ENCODE peak calls at places on chromosomes 7 and 10, in eight cellular contexts. C is CD8-positive, alpha-beta T cell; R is esophagus squamous epithelium; A is SK-N-SH; Z is thoracic aorta; P is CD4-positive, alpha-beta memory T cell; G is transverse colon; J is heart right ventricle. N is an unnamed sample.

GRCh38 chr7:158572000-158572828 is 15.4 kb downstream of the PTPRN2 start:
- DNase-seq in C (no peak), R (no peak), A (peak; percentile 84), Z (no peak), P (no peak), G (no peak), J (no peak), N (no peak)

GRCh38 chr10:133167693-133168616 is 7.9 kb downstream of the KNDC1 start:
- DNase-seq in C (no peak), R (no peak), A (no peak), Z (no peak), P (no peak), G (no peak), J (no peak), N (no peak)

GRCh38 chr10:59724098-59724938 is 14.7 kb upstream of the SLC16A9 start:
- DNase-seq in C (no peak), R (no peak), A (no peak), Z (no peak), P (no peak), G (peak; percentile 37), J (no peak), N (peak; percentile 68)

GRCh38 chr7:100836812-100837098 is 9.4 kb upstream of the EPHB4 start:
- DNase-seq in C (no peak), R (no peak), A (no peak), Z (no peak), P (no peak), G (no peak), J (no peak), N (no peak)

GRCh38 chr10:89086801-89087513 is 96.4 kb downstream of the FAS start:
- DNase-seq in C (no peak), R (no peak), A (no peak), Z (no peak), P (no peak), G (peak; percentile 35), J (peak; percentile 70), N (no peak)

GRCh38 chr10:122165492-122165832 is 105.6 kb upstream of the BTBD16 start:
- DNase-seq in C (no peak), R (no peak), A (no peak), Z (no peak), P (no peak), G (no peak), J (no peak), N (no peak)

GRCh38 chr10:76868088-76868949 is 769.3 kb downstream of the KCNMA1 start:
- DNase-seq in C (no peak), R (no peak), A (peak; percentile 24), Z (no peak), P (no peak), G (no peak), J (no peak), N (no peak)

GRCh38 chr10:119207713-119208552 is 562 bp downstream of the GRK5 start:
- DNase-seq in C (peak; percentile 22), R (peak; percentile 9), A (peak; percentile 36), Z (peak; percentile 24), P (peak; percentile 63), G (peak; percentile 28), J (peak; percentile 51), N (peak; percentile 49)

GRCh38 chr7:18570890-18571478 is 75.4 kb downstream of the HDAC9 start:
- DNase-seq in C (no peak), R (no peak), A (peak; percentile 65), Z (no peak), P (no peak), G (no peak), J (no peak), N (no peak)

GRCh38 chr7:81903115-81903514 is 133.3 kb upstream of the HGF start:
- DNase-seq in C (no peak), R (no peak), A (no peak), Z (no peak), P (no peak), G (no peak), J (no peak), N (no peak)

GRCh38 chr10:59626523-59626869 is 83.2 kb downstream of the SLC16A9 start:
- DNase-seq in C (no peak), R (no peak), A (no peak), Z (no peak), P (no peak), G (no peak), J (no peak), N (no peak)

GRCh38 chr7:155806096-155806871 is 6.0 kb downstream of the SHH start:
- DNase-seq in C (no peak), R (no peak), A (peak; percentile 67), Z (no peak), P (peak; percentile 42), G (no peak), J (no peak), N (no peak)

GRCh38 chr7:92904292-92905131 is 68.1 kb upstream of the CDK6 start:
- DNase-seq in C (peak; percentile 64), R (no peak), A (peak; percentile 27), Z (no peak), P (peak; percentile 91), G (no peak), J (no peak), N (no peak)

GRCh38 chr7:122305475-122306319 is 1.1 kb upstream of the FEZF1 start:
- DNase-seq in C (no peak), R (no peak), A (no peak), Z (no peak), P (no peak), G (no peak), J (no peak), N (no peak)

GRCh38 chr10:58888957-58889356 is 287.5 kb upstream of the PHYHIPL start:
- DNase-seq in C (no peak), R (no peak), A (no peak), Z (no peak), P (no peak), G (no peak), J (no peak), N (no peak)

GRCh38 chr7:26216044-26216443 is 14.5 kb downstream of the CBX3 start:
- DNase-seq in C (no peak), R (no peak), A (no peak), Z (no peak), P (no peak), G (no peak), J (no peak), N (no peak)

GRCh38 chr7:80960228-80960627 is 41.4 kb upstream of the SEMA3C start:
- DNase-seq in C (no peak), R (no peak), A (no peak), Z (no peak), P (no peak), G (no peak), J (no peak), N (no peak)

GRCh38 chr7:138324905-138325304 is 135.2 kb upstream of the TRIM24 start:
- DNase-seq in C (no peak), R (no peak), A (no peak), Z (no peak), P (no peak), G (no peak), J (no peak), N (no peak)

GRCh38 chr7:148535227-148535626 is 55.3 kb upstream of the C7orf33 start:
- DNase-seq in C (no peak), R (no peak), A (peak; percentile 55), Z (no peak), P (no peak), G (peak; percentile 15), J (no peak), N (no peak)

GRCh38 chr10:25561761-25562160 is 372.3 kb upstream of the MYO3A start:
- DNase-seq in C (no peak), R (no peak), A (peak; percentile 14), Z (no peak), P (no peak), G (no peak), J (no peak), N (no peak)

GRCh38 chr10:90589825-90590224 is 268.0 kb downstream of the HTR7 start:
- DNase-seq in C (no peak), R (no peak), A (no peak), Z (no peak), P (no peak), G (no peak), J (no peak), N (no peak)

GRCh38 chr10:2036209-2036608 is 298.9 kb upstream of the ADARB2 start:
- DNase-seq in C (no peak), R (no peak), A (no peak), Z (no peak), P (no peak), G (no peak), J (no peak), N (no peak)

GRCh38 chr7:130669051-130669700 is 628 bp upstream of the COPG2 start:
- DNase-seq in C (no peak), R (no peak), A (no peak), Z (no peak), P (no peak), G (no peak), J (no peak), N (no peak)
- H3K27ac ChIP-seq in C (peak overlapping the region; percentile 43), R (peak overlapping the region; percentile 87), A (peak overlapping the region; percentile 67), Z (peak overlapping the region; percentile 60), P (peak overlapping the region; percentile 50), G (peak overlapping the region; percentile 93), J (peak overlapping the region; percentile 75), N (peak overlapping the region; percentile 78)

GRCh38 chr10:126029999-126030398 is 133.6 kb downstream of the FANK1 start:
- DNase-seq in C (no peak), R (no peak), A (no peak), Z (no peak), P (no peak), G (no peak), J (no peak), N (no peak)
- H3K9me3 ChIP-seq in C (no peaks in the 10 kb centered on the region), R (no peaks in the 10 kb centered on the region), A (peaks cover 6% of the 10 kb centered on the region), Z (peaks cover 9% of the 10 kb centered on the region), P (peaks cover 5% of the 10 kb centered on the region), G (peaks cover 9% of the 10 kb centered on the region), J (peaks cover 5% of the 10 kb centered on the region), N (no peaks in the 10 kb centered on the region)

GRCh38 chr7:43650457-43651052 is 67.6 kb downstream of the STK17A start:
- DNase-seq in C (no peak), R (no peak), A (no peak), Z (no peak), P (no peak), G (no peak), J (no peak), N (no peak)
- H3K4me1 ChIP-seq in C (peaks cover 89% of the 10 kb centered on the region), R (peaks cover 82% of the 10 kb centered on the region), A (peaks cover 63% of the 10 kb centered on the region), Z (peaks cover 67% of the 10 kb centered on the region), P (peaks cover 92% of the 10 kb centered on the region), G (peaks cover 41% of the 10 kb centered on the region), J (peaks cover 48% of the 10 kb centered on the region), N (peaks cover 5% of the 10 kb centered on the region)

DNA sequence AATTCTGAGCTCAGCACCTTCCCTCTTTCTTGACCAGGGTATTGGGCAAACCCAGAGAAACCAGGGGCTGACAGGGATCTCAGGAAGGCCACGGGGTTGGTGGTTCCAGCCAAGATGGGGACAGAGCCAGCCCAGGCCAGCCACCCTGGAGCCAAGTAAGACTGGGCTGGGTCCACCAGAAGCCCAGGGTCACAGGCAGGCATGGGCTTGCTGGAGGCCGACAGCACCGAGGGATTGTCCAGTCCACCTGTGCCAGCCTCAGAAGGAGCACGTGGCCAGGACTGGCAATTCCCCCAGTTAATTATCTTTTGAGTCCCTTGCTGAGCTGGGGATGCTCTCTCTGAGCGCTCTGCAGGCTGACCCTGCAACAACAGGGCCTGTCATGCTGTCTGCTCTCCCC is 69.7 kb upstream of the PPIF start:
- DNase-seq in C (no peak), R (no peak), A (no peak), Z (no peak), P (no peak), G (no peak), J (no peak), N (no peak)
- H3K27ac ChIP-seq in C (no peak overlapping the region), R (no peak overlapping the region), A (no peak overlapping the region), Z (no peak overlapping the region), P (no peak overlapping the region), G (no peak overlapping the region), J (no peak overlapping the region), N (no peak overlapping the region)

N was measured in colonic mucosa.